ENCODE peak calls at places on chromosomes 3 and 15, in seven cellular contexts. N, X, D, V, G, T and K are unnamed samples.
A peak's percentile ranks its signal among the peaks of the same experiment; 100 is the strongest.

GRCh38 chr3:8371955-8372600 is 129.5 kb upstream of the LMCD1 start:
- DNase-seq in N (no peak), X (peak; percentile 13), D (peak; percentile 16), V (no peak), G (no peak), T (no peak), K (peak; percentile 12)

GRCh38 chr15:87916208-87916607 is 340.3 kb downstream of the NTRK3 start:
- DNase-seq in N (no peak), X (no peak), D (no peak), V (no peak), G (no peak), T (no peak), K (no peak)

GRCh38 chr15:32649336-32649735 is 7.8 kb downstream of the SCG5 start:
- DNase-seq in N (peak; percentile 46), X (peak; percentile 77), D (no peak), V (no peak), G (no peak), T (no peak), K (peak; percentile 30)

GRCh38 chr15:25545017-25545416 is 106.2 kb upstream of the UBE3A start:
- DNase-seq in N (peak; percentile 77), X (no peak), D (no peak), V (no peak), G (no peak), T (no peak), K (no peak)

GRCh38 chr3:53729130-53729529 is 117.1 kb downstream of the CHDH start:
- DNase-seq in N (no peak), X (no peak), D (no peak), V (no peak), G (no peak), T (no peak), K (no peak)

GRCh38 chr3:160929595-160929994 is 173.6 kb downstream of the PPM1L start:
- DNase-seq in N (peak; percentile 47), X (no peak), D (no peak), V (no peak), G (peak; percentile 29), T (no peak), K (no peak)

GRCh38 chr15:40048155-40048792 is 9.3 kb upstream of the SRP14 start:
- DNase-seq in N (no peak), X (no peak), D (no peak), V (no peak), G (no peak), T (no peak), K (no peak)

GRCh38 chr15:50182233-50183013 is 427 bp downstream of the SLC27A2 start:
- DNase-seq in N (no peak), X (peak; percentile 65), D (peak; percentile 68), V (peak; percentile 34), G (peak; percentile 85), T (peak; percentile 8), K (peak; percentile 48)

GRCh38 chr3:190458040-190458439 is 8.3 kb upstream of the TMEM207 start:
- DNase-seq in N (peak; percentile 36), X (peak; percentile 45), D (no peak), V (no peak), G (no peak), T (no peak), K (no peak)

GRCh38 chr15:93974804-93975481 is 256.4 kb upstream of the MCTP2 start:
- DNase-seq in N (peak; percentile 48), X (peak; percentile 85), D (peak; percentile 30), V (no peak), G (peak; percentile 16), T (peak; percentile 2), K (peak; percentile 81)

GRCh38 chr3:10445561-10445960 is 59.8 kb downstream of the ATP2B2 start:
- DNase-seq in N (peak; percentile 4), X (no peak), D (no peak), V (no peak), G (no peak), T (no peak), K (no peak)

GRCh38 chr15:73927003-73927475 is 777 bp downstream of the LOXL1 start:
- DNase-seq in N (peak; percentile 66), X (peak; percentile 75), D (no peak), V (peak; percentile 73), G (no peak), T (peak; percentile 6), K (peak; percentile 68)

GRCh38 chr3:32203854-32204253 is 34.6 kb upstream of the CMTM8 start:
- DNase-seq in N (peak; percentile 57), X (no peak), D (no peak), V (no peak), G (no peak), T (no peak), K (peak; percentile 20)

GRCh38 chr3:10674593-10674992 is 141.4 kb upstream of the SLC6A11 start:
- DNase-seq in N (no peak), X (peak; percentile 13), D (no peak), V (no peak), G (no peak), T (no peak), K (no peak)

GRCh38 chr15:63389902-63390301 is 8.3 kb upstream of the CA12 start:
- DNase-seq in N (peak; percentile 66), X (no peak), D (peak; percentile 76), V (peak; percentile 76), G (no peak), T (peak; percentile 34), K (peak; percentile 75)

GRCh38 chr15:74332011-74332410 is 35.4 kb downstream of the CYP11A1 start:
- DNase-seq in N (no peak), X (no peak), D (no peak), V (no peak), G (no peak), T (no peak), K (no peak)

GRCh38 chr15:52652984-52653383 is 26.2 kb downstream of the ATOSA start:
- DNase-seq in N (peak; percentile 73), X (no peak), D (no peak), V (peak; percentile 13), G (no peak), T (no peak), K (peak; percentile 18)

GRCh38 chr15:56653082-56653481 is 80.2 kb downstream of the ZNF280D start:
- DNase-seq in N (no peak), X (no peak), D (no peak), V (no peak), G (no peak), T (no peak), K (no peak)

GRCh38 chr15:76153241-76154197 is 93.7 kb downstream of the TMEM266 start:
- DNase-seq in N (no peak), X (no peak), D (no peak), V (no peak), G (no peak), T (no peak), K (no peak)

GRCh38 chr3:124787490-124788195 is 57.4 kb downstream of the UMPS start:
- DNase-seq in N (no peak), X (no peak), D (peak; percentile 80), V (no peak), G (no peak), T (no peak), K (no peak)

GRCh38 chr3:64152676-64153466 is 72.4 kb downstream of the PRICKLE2 start:
- DNase-seq in N (no peak), X (no peak), D (no peak), V (no peak), G (no peak), T (no peak), K (no peak)

DNA sequence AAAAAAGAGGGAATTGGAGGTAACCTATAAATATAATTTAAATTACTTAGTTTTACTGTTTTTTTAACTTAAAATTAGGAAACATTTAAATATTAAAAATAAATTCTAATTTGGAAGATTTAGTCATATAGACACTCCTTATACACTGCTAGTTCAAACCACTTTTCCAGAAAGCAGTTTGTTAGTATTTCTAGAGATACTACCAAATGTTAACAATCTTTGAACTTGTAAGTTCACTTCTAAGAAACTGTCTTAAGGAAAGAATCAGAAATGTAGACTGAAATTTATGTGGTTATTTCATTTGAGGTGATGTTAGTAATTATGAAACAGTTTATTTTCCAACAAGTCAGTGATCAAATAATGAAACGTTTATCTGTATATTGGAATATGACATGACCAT is 22.7 kb downstream of the CTDSPL2 start:
- DNase-seq in N (no peak), X (no peak), D (no peak), V (no peak), G (no peak), T (no peak), K (no peak)
- H3K9me2 ChIP-seq in N (no peaks in the 10 kb centered on the region), X (peaks cover 9% of the 10 kb centered on the region), D (no peaks in the 10 kb centered on the region), V (no peaks in the 10 kb centered on the region), G (no peaks in the 10 kb centered on the region), T (no peaks in the 10 kb centered on the region), K (no peaks in the 10 kb centered on the region)

GRCh38 chr3:59480486-59480995 is 430.7 kb upstream of the CFAP20DC start:
- DNase-seq in N (peak; percentile 74), X (no peak), D (no peak), V (peak; percentile 14), G (no peak), T (no peak), K (no peak)
- TF ChIP-seq CTCF in N (no peak), X (no peak), D (no peak), V (no peak), G (no peak), T (no peak), K (no peak)

GRCh38 chr3:109924196-109924595 is 586.9 kb upstream of the DPPA4 start:
- DNase-seq in N (no peak), X (no peak), D (no peak), V (no peak), G (no peak), T (no peak), K (no peak)

GRCh38 chr3:109927161-109927560 is 589.8 kb upstream of the DPPA4 start:
- DNase-seq in N (peak; percentile 97), X (no peak), D (no peak), V (peak; percentile 71), G (peak; percentile 2), T (peak; percentile 98), K (peak; percentile 50)

GRCh38 chr3:109927726-109928125 is 590.4 kb upstream of the DPPA4 start:
- DNase-seq in N (peak; percentile 24), X (no peak), D (no peak), V (no peak), G (no peak), T (no peak), K (no peak)

GRCh38 chr3:109923431-109923830 is 586.1 kb upstream of the DPPA4 start:
- DNase-seq in N (no peak), X (no peak), D (no peak), V (no peak), G (no peak), T (no peak), K (no peak)

DNA sequence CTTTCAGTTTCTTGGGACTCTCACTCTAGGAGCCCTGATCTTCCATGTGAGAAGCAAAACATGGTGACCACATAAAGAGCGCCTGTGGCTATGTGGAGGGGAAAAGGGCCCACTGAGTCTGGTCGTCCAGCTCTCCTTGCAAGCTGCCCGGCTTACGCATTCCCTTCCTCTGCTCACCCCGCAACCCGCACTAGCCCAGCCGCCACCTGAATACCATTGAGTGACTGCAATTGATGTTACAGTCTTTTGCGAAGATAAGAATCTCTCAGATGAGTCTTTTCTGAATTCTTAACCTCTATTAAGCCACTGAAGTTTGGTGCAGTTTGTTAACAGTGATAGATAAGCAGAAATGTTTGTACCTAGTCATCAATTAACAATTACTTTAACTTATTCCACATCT is 589.0 kb upstream of the DPPA4 start:
- DNase-seq in N (peak; percentile 10), X (no peak), D (no peak), V (peak; percentile 31), G (no peak), T (no peak), K (no peak)
- H3K9me2 ChIP-seq in N (no peaks in the 10 kb centered on the region), X (no peaks in the 10 kb centered on the region), D (no peaks in the 10 kb centered on the region), V (no peaks in the 10 kb centered on the region), G (no peaks in the 10 kb centered on the region), T (no peaks in the 10 kb centered on the region), K (no peaks in the 10 kb centered on the region)

DNA sequence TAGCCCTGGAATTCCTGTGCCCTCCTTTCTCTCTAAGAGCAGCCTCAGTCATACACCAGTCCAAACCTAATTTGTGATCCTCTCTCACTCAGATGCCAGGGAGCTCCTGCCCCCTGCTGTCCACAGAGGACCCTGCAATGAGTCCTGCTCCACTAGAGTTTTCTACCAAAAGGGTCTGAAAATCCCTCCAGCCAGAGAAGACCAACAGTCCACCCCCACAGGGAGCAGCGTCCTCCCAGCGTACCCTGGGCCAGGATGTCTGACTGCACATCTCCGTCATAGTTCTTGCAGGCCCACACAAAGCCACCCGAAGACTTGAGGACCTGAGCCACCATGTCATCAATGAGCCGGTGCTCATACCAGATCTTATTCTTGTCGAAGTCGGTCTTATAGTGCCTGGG is 15.4 kb downstream of the IDH2 start:
- DNase-seq in N (peak; percentile 68), X (peak; percentile 67), D (peak; percentile 57), V (peak; percentile 47), G (peak; percentile 77), T (no peak), K (no peak)
- TF ChIP-seq CTCF in N (peak; percentile 90), X (peak; percentile 81), D (peak; percentile 91), V (peak; percentile 84), G (peak; percentile 77), T (peak; percentile 91), K (peak; percentile 58)